ENCODE peak calls at places on chromosomes 4 and X, in seven cellular contexts. One of them, this sample, is unnamed.

GRCh38 chr4:40354158-40354557 is 19.0 kb downstream of the CHRNA9 start:
- DNase-seq in choroid plexus epithelial cell: no peak
- DNase-seq in heart right ventricle: no peak
- DNase-seq in AG09319: no peak
- DNase-seq in transverse colon: no peak
- DNase-seq in cardiac muscle cell: no peak
- DNase-seq in vagina: no peak
- DNase-seq in this sample: no peak

GRCh38 chr4:80305466-80305865 is 30.1 kb upstream of the CFAP299 start:
- DNase-seq in choroid plexus epithelial cell: peak
- DNase-seq in cardiac muscle cell: no peak
- DNase-seq in AG09319: no peak
- DNase-seq in transverse colon: no peak
- DNase-seq in vagina: no peak
- DNase-seq in heart right ventricle: no peak
- DNase-seq in this sample: peak

GRCh38 chr4:122577808-122578781 is 42.8 kb downstream of the IL21 start:
- DNase-seq in heart right ventricle: peak
- DNase-seq in transverse colon: peak
- DNase-seq in choroid plexus epithelial cell: peak
- DNase-seq in AG09319: no peak
- DNase-seq in vagina: no peak
- DNase-seq in cardiac muscle cell: peak
- DNase-seq in this sample: peak

GRCh38 chr4:59180161-59180560 is 2020.0 kb upstream of the ADGRL3 start:
- DNase-seq in vagina: no peak
- DNase-seq in choroid plexus epithelial cell: no peak
- DNase-seq in heart right ventricle: no peak
- DNase-seq in cardiac muscle cell: no peak
- DNase-seq in transverse colon: no peak
- DNase-seq in AG09319: no peak
- DNase-seq in this sample: no peak

GRCh38 chr4:113635739-113636437 is 125.7 kb downstream of the CAMK2D start:
- DNase-seq in AG09319: no peak
- DNase-seq in heart right ventricle: peak
- DNase-seq in cardiac muscle cell: peak
- DNase-seq in transverse colon: no peak
- DNase-seq in choroid plexus epithelial cell: peak
- DNase-seq in vagina: no peak
- DNase-seq in this sample: peak

GRCh38 chrX:52574416-52575275 is 57.8 kb upstream of the XAGE1B start:
- DNase-seq in heart right ventricle: no peak
- DNase-seq in choroid plexus epithelial cell: peak
- DNase-seq in AG09319: peak
- DNase-seq in transverse colon: peak
- DNase-seq in vagina: no peak
- DNase-seq in cardiac muscle cell: peak
- DNase-seq in this sample: peak

GRCh38 chr4:39166670-39167069 is 15.7 kb upstream of the WDR19 start:
- DNase-seq in choroid plexus epithelial cell: no peak
- DNase-seq in heart right ventricle: no peak
- DNase-seq in cardiac muscle cell: no peak
- DNase-seq in AG09319: no peak
- DNase-seq in vagina: no peak
- DNase-seq in transverse colon: no peak
- DNase-seq in this sample: no peak

GRCh38 chrX:63012574-63012973 is 338.6 kb downstream of the SPIN4 start:
- DNase-seq in transverse colon: no peak
- DNase-seq in cardiac muscle cell: no peak
- DNase-seq in heart right ventricle: no peak
- DNase-seq in choroid plexus epithelial cell: no peak
- DNase-seq in AG09319: no peak
- DNase-seq in vagina: no peak
- DNase-seq in this sample: peak

GRCh38 chrX:38175140-38175539 is 45.5 kb downstream of the SRPX start:
- DNase-seq in cardiac muscle cell: no peak
- DNase-seq in AG09319: no peak
- DNase-seq in choroid plexus epithelial cell: peak
- DNase-seq in vagina: no peak
- DNase-seq in heart right ventricle: no peak
- DNase-seq in transverse colon: peak
- DNase-seq in this sample: no peak

GRCh38 chr4:87982446-87982845 is 6.9 kb downstream of the SPP1 start:
- DNase-seq in AG09319: no peak
- DNase-seq in cardiac muscle cell: peak
- DNase-seq in vagina: no peak
- DNase-seq in heart right ventricle: no peak
- DNase-seq in choroid plexus epithelial cell: no peak
- DNase-seq in transverse colon: no peak
- DNase-seq in this sample: peak

GRCh38 chrX:10617186-10617963 is 3.0 kb downstream of the MID1 start:
- DNase-seq in AG09319: no peak
- DNase-seq in choroid plexus epithelial cell: no peak
- DNase-seq in heart right ventricle: no peak
- DNase-seq in vagina: no peak
- DNase-seq in cardiac muscle cell: no peak
- DNase-seq in transverse colon: no peak
- DNase-seq in this sample: no peak

GRCh38 chr4:123659262-123659661 is 262.7 kb downstream of the SPRY1 start:
- DNase-seq in vagina: no peak
- DNase-seq in cardiac muscle cell: no peak
- DNase-seq in heart right ventricle: no peak
- DNase-seq in transverse colon: no peak
- DNase-seq in choroid plexus epithelial cell: no peak
- DNase-seq in AG09319: no peak
- DNase-seq in this sample: no peak

GRCh38 chr4:123662827-123663226 is 266.2 kb downstream of the SPRY1 start:
- DNase-seq in AG09319: no peak
- DNase-seq in transverse colon: no peak
- DNase-seq in heart right ventricle: no peak
- DNase-seq in vagina: no peak
- DNase-seq in choroid plexus epithelial cell: no peak
- DNase-seq in cardiac muscle cell: no peak
- DNase-seq in this sample: no peak

GRCh38 chr4:123661080-123661737 is 264.6 kb downstream of the SPRY1 start:
- DNase-seq in cardiac muscle cell: peak
- DNase-seq in choroid plexus epithelial cell: peak
- DNase-seq in transverse colon: no peak
- DNase-seq in vagina: no peak
- DNase-seq in AG09319: no peak
- DNase-seq in heart right ventricle: no peak
- DNase-seq in this sample: peak

DNA sequence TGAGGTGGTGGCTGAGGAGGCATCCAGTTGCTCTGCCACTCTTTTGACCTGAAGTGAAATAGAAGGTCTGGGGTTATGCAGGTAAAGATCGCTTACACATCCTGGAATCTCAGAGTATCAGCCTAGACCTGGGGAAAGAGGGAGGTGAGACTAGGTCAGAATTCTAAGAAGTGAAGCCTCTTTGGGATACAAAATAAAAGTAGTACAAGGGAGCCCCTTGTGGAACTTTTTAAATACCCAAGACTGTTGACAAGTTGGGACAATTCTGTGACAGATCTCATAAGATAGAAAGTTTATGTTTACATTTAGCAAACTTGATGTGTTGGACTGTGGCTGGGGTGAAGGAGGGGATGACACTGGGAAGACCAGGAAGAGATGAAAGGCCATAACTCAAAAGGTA is 263.2 kb downstream of the SPRY1 start:
- DNase-seq in vagina: no peak
- DNase-seq in choroid plexus epithelial cell: peak
- DNase-seq in cardiac muscle cell: no peak
- DNase-seq in heart right ventricle: no peak
- DNase-seq in transverse colon: no peak
- DNase-seq in AG09319: no peak
- DNase-seq in this sample: peak
- TF ChIP-seq CTCF in vagina: no peak
- TF ChIP-seq CTCF in choroid plexus epithelial cell: peak
- TF ChIP-seq CTCF in cardiac muscle cell: no peak
- TF ChIP-seq CTCF in heart right ventricle: no peak
- TF ChIP-seq CTCF in transverse colon: no peak
- TF ChIP-seq CTCF in AG09319: peak
- TF ChIP-seq CTCF in this sample: peak

DNA sequence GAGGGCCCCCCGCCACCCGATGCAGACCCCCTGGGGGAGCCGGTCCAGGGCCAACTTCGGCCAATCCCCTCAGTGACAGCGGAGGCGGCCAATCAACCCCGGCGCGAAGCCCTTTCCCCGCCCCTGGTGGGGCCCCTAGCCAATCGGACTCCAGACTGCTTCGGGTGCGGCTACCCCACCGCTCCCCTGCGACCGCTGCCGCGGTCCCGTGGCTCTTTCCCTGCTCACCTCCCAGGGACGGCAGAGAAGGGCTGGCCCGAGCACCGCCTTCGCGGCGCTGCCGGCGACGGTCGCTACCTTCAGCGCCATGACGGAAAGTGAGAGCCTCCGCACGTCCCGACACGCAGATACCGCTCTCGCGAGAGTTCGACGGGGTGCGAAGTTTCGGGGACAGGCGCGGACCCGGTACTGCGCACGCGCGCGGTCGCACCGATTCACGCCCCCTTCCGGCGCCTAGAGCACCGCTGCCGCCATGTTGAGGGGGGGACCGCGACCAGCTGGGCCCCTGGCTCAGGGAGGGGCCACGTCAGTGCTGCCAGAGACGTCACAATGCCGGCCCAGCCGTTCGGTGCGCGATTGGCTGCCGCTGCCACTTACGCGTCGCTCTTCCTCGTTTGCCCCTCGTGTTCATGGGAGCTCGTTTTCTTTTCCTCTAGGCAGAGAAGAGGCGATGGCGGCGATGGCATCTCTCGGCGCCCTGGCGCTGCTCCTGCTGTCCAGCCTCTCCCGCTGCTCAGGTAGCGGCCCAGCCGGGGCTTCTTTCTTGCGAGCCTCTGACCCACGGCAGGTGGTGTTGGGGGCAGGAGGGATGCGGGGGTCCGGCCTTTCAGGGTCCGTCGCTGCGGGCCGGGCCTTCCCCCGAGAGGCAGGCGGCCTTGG is at the start of the genes IDH3G and SSR4:
- DNase-seq in vagina: no peak
- DNase-seq in cardiac muscle cell: peak
- DNase-seq in choroid plexus epithelial cell: peak
- DNase-seq in transverse colon: peak
- DNase-seq in heart right ventricle: peak
- DNase-seq in AG09319: peak
- DNase-seq in this sample: peak
- TF ChIP-seq CTCF in vagina: no peak
- TF ChIP-seq CTCF in cardiac muscle cell: no peak
- TF ChIP-seq CTCF in choroid plexus epithelial cell: peak
- TF ChIP-seq CTCF in transverse colon: no peak
- TF ChIP-seq CTCF in heart right ventricle: peak
- TF ChIP-seq CTCF in AG09319: no peak
- TF ChIP-seq CTCF in this sample: no peak

GRCh38 chr4:152515678-152516077 is 20.2 kb downstream of the FBXW7 start:
- DNase-seq in cardiac muscle cell: peak
- DNase-seq in AG09319: no peak
- DNase-seq in transverse colon: no peak
- DNase-seq in vagina: no peak
- DNase-seq in heart right ventricle: no peak
- DNase-seq in choroid plexus epithelial cell: peak
- DNase-seq in this sample: peak

GRCh38 chr4:152513078-152513477 is 22.8 kb downstream of the FBXW7 start:
- DNase-seq in vagina: no peak
- DNase-seq in transverse colon: no peak
- DNase-seq in choroid plexus epithelial cell: no peak
- DNase-seq in heart right ventricle: no peak
- DNase-seq in AG09319: no peak
- DNase-seq in cardiac muscle cell: no peak
- DNase-seq in this sample: no peak

GRCh38 chr4:152516156-152516555 is 19.7 kb downstream of the FBXW7 start:
- DNase-seq in vagina: no peak
- DNase-seq in choroid plexus epithelial cell: no peak
- DNase-seq in cardiac muscle cell: peak
- DNase-seq in transverse colon: no peak
- DNase-seq in AG09319: no peak
- DNase-seq in heart right ventricle: no peak
- DNase-seq in this sample: peak

GRCh38 chr4:152512483-152512882 is 23.4 kb downstream of the FBXW7 start:
- DNase-seq in cardiac muscle cell: no peak
- DNase-seq in transverse colon: no peak
- DNase-seq in heart right ventricle: peak
- DNase-seq in vagina: no peak
- DNase-seq in choroid plexus epithelial cell: no peak
- DNase-seq in AG09319: no peak
- DNase-seq in this sample: no peak

DNA sequence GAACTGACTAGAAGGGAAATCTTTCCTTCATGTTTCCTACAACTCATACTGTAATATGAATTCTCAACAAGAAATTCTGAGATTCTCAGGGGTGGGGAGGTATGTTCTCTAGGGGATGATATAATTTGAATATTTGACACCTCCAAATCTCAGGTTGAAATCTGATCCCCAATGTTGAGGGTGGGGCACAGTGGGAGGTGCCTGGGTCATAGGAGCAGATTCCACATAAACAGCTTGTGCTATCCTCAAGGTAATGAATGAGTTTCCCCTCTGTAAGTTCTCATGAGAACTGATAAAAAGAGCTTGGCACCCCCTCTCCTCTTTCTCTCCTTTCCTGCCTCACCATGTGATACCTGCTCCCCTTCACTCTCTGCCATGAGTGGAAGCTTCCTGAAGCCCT is 21.5 kb downstream of the FBXW7 start:
- DNase-seq in cardiac muscle cell: no peak
- DNase-seq in vagina: no peak
- DNase-seq in heart right ventricle: no peak
- DNase-seq in choroid plexus epithelial cell: no peak
- DNase-seq in transverse colon: no peak
- DNase-seq in AG09319: no peak
- DNase-seq in this sample: no peak
- TF ChIP-seq CTCF in cardiac muscle cell: no peak
- TF ChIP-seq CTCF in vagina: no peak
- TF ChIP-seq CTCF in heart right ventricle: no peak
- TF ChIP-seq CTCF in choroid plexus epithelial cell: no peak
- TF ChIP-seq CTCF in transverse colon: no peak
- TF ChIP-seq CTCF in AG09319: no peak
- TF ChIP-seq CTCF in this sample: no peak

DNA sequence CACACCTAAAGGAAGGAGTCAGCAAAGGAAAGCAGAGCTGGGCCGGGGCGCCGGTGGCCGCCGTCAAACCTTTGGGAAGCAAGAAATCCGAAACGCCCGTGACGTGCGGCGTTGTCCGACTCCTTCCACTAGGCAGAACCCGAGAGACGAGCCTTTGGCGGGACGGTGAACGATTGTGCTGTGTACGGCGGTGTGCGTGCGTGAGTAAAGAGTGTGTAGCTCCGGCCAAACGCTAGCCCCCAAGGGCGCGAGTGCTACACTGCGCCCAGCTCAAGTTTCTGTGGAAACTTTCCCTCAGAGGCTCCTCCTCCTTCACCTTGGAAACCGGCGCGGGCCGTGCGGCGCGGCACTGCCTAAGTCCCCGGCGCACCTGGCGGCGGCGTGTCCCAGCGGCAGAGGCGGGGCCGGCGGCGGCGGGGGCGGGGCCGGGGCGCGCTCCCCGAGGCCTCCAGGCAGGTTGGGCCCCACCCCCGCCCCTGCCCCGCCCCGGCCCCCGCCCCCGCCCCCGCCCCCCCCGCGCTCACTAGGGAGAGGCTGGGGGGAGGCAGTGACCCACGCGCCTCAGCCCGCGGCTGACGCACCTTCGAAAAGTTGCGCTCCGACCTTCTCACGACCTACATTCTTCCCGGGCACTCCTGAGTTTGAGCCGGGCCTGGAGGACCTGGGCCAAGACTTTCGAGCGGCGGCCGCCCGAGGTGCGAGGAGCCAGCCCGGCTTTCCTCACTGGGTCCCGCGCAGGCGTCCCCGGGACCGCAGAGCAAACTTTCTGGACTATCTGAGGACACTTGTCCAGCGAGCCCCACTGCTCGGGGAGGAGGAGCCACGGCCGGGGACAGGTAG is at the start of gene FHIP1A:
- DNase-seq in vagina: no peak
- DNase-seq in AG09319: peak
- DNase-seq in cardiac muscle cell: peak
- DNase-seq in transverse colon: peak
- DNase-seq in heart right ventricle: peak
- DNase-seq in choroid plexus epithelial cell: peak
- DNase-seq in this sample: peak
- TF ChIP-seq CTCF in vagina: no peak
- TF ChIP-seq CTCF in AG09319: peak
- TF ChIP-seq CTCF in cardiac muscle cell: no peak
- TF ChIP-seq CTCF in transverse colon: no peak
- TF ChIP-seq CTCF in heart right ventricle: no peak
- TF ChIP-seq CTCF in choroid plexus epithelial cell: peak
- TF ChIP-seq CTCF in this sample: no peak